ENCODE peak calls at places on chromosomes 2 and 18, in nine cellular contexts. One of them, this sample, is unnamed.

GRCh38 chr18:79611040-79611681 is 68.4 kb upstream of the CTDP1 start:
- DNase-seq in endothelial cell of umbilical vein: peak
- DNase-seq in body of pancreas: peak
- DNase-seq in adrenal gland: no peak
- DNase-seq in lower leg skin: peak
- DNase-seq in HepG2: no peak
- DNase-seq in IMR-90: peak
- DNase-seq in K562: peak
- DNase-seq in Peyer's patch: no peak
- DNase-seq in this sample: no peak

GRCh38 chr2:191321861-191322662 is 76.9 kb downstream of the MYO1B start:
- DNase-seq in endothelial cell of umbilical vein: peak
- DNase-seq in adrenal gland: no peak
- DNase-seq in IMR-90: peak
- DNase-seq in Peyer's patch: no peak
- DNase-seq in body of pancreas: no peak
- DNase-seq in lower leg skin: no peak
- DNase-seq in K562: no peak
- DNase-seq in HepG2: no peak
- DNase-seq in this sample: no peak

GRCh38 chr2:135532581-135532980 is 1.3 kb downstream of the R3HDM1 start:
- DNase-seq in lower leg skin: no peak
- DNase-seq in adrenal gland: no peak
- DNase-seq in K562: no peak
- DNase-seq in HepG2: no peak
- DNase-seq in IMR-90: no peak
- DNase-seq in Peyer's patch: no peak
- DNase-seq in endothelial cell of umbilical vein: peak
- DNase-seq in body of pancreas: no peak
- DNase-seq in this sample: no peak

GRCh38 chr2:26008851-26009566 is 24.9 kb upstream of the RAB10 start:
- DNase-seq in Peyer's patch: peak
- DNase-seq in body of pancreas: no peak
- DNase-seq in IMR-90: peak
- DNase-seq in lower leg skin: peak
- DNase-seq in HepG2: peak
- DNase-seq in K562: no peak
- DNase-seq in endothelial cell of umbilical vein: peak
- DNase-seq in adrenal gland: peak
- DNase-seq in this sample: peak

GRCh38 chr2:43745457-43745856 is 28.4 kb upstream of the DYNC2LI1 start:
- DNase-seq in body of pancreas: peak
- DNase-seq in lower leg skin: no peak
- DNase-seq in endothelial cell of umbilical vein: peak
- DNase-seq in Peyer's patch: no peak
- DNase-seq in K562: no peak
- DNase-seq in HepG2: peak
- DNase-seq in adrenal gland: no peak
- DNase-seq in IMR-90: peak
- DNase-seq in this sample: no peak

GRCh38 chr18:74806700-74807416 is 209.2 kb downstream of the ZNF407 start:
- DNase-seq in HepG2: peak
- DNase-seq in IMR-90: peak
- DNase-seq in body of pancreas: no peak
- DNase-seq in K562: no peak
- DNase-seq in lower leg skin: no peak
- DNase-seq in endothelial cell of umbilical vein: peak
- DNase-seq in adrenal gland: no peak
- DNase-seq in Peyer's patch: no peak
- DNase-seq in this sample: no peak

GRCh38 chr2:176665086-176665485 is 395.8 kb downstream of the MTX2 start:
- DNase-seq in body of pancreas: no peak
- DNase-seq in HepG2: no peak
- DNase-seq in lower leg skin: no peak
- DNase-seq in Peyer's patch: no peak
- DNase-seq in endothelial cell of umbilical vein: no peak
- DNase-seq in K562: no peak
- DNase-seq in adrenal gland: no peak
- DNase-seq in IMR-90: no peak
- DNase-seq in this sample: no peak

GRCh38 chr2:120761911-120762310 is 26.2 kb downstream of the GLI2 start:
- DNase-seq in adrenal gland: no peak
- DNase-seq in body of pancreas: peak
- DNase-seq in lower leg skin: peak
- DNase-seq in IMR-90: no peak
- DNase-seq in K562: no peak
- DNase-seq in HepG2: no peak
- DNase-seq in endothelial cell of umbilical vein: no peak
- DNase-seq in Peyer's patch: peak
- DNase-seq in this sample: no peak

GRCh38 chr2:158740591-158740990 is 54.5 kb upstream of the DAPL1 start:
- DNase-seq in HepG2: no peak
- DNase-seq in IMR-90: peak
- DNase-seq in adrenal gland: no peak
- DNase-seq in body of pancreas: no peak
- DNase-seq in Peyer's patch: no peak
- DNase-seq in K562: no peak
- DNase-seq in lower leg skin: peak
- DNase-seq in endothelial cell of umbilical vein: no peak
- DNase-seq in this sample: no peak

GRCh38 chr2:152500777-152501176 is 165.8 kb downstream of the FMNL2 start:
- DNase-seq in endothelial cell of umbilical vein: no peak
- DNase-seq in K562: no peak
- DNase-seq in Peyer's patch: no peak
- DNase-seq in adrenal gland: no peak
- DNase-seq in body of pancreas: no peak
- DNase-seq in IMR-90: no peak
- DNase-seq in HepG2: no peak
- DNase-seq in lower leg skin: peak
- DNase-seq in this sample: no peak

GRCh38 chr2:10274983-10275802 is 27.5 kb upstream of the HPCAL1 start:
- DNase-seq in lower leg skin: no peak
- DNase-seq in HepG2: no peak
- DNase-seq in endothelial cell of umbilical vein: no peak
- DNase-seq in IMR-90: no peak
- DNase-seq in body of pancreas: no peak
- DNase-seq in K562: no peak
- DNase-seq in Peyer's patch: no peak
- DNase-seq in adrenal gland: no peak
- DNase-seq in this sample: no peak

GRCh38 chr2:98835831-98836385 is 100.1 kb downstream of the CRACDL start:
- DNase-seq in IMR-90: no peak
- DNase-seq in endothelial cell of umbilical vein: no peak
- DNase-seq in Peyer's patch: no peak
- DNase-seq in lower leg skin: no peak
- DNase-seq in body of pancreas: no peak
- DNase-seq in adrenal gland: no peak
- DNase-seq in HepG2: no peak
- DNase-seq in K562: no peak
- DNase-seq in this sample: no peak

GRCh38 chr2:195477248-195477995 is 179.6 kb upstream of the SLC39A10 start:
- DNase-seq in K562: no peak
- DNase-seq in IMR-90: peak
- DNase-seq in lower leg skin: no peak
- DNase-seq in body of pancreas: no peak
- DNase-seq in endothelial cell of umbilical vein: no peak
- DNase-seq in HepG2: no peak
- DNase-seq in adrenal gland: no peak
- DNase-seq in Peyer's patch: no peak
- DNase-seq in this sample: no peak

GRCh38 chr2:49836017-49836416 is 681.7 kb upstream of the FSHR start:
- DNase-seq in Peyer's patch: no peak
- DNase-seq in endothelial cell of umbilical vein: no peak
- DNase-seq in adrenal gland: no peak
- DNase-seq in body of pancreas: no peak
- DNase-seq in IMR-90: no peak
- DNase-seq in lower leg skin: no peak
- DNase-seq in K562: no peak
- DNase-seq in HepG2: no peak
- DNase-seq in this sample: no peak

GRCh38 chr2:84686783-84687442 is 170.6 kb downstream of the DNAH6 start:
- DNase-seq in endothelial cell of umbilical vein: no peak
- DNase-seq in body of pancreas: no peak
- DNase-seq in Peyer's patch: no peak
- DNase-seq in lower leg skin: no peak
- DNase-seq in IMR-90: no peak
- DNase-seq in adrenal gland: no peak
- DNase-seq in K562: no peak
- DNase-seq in HepG2: peak
- DNase-seq in this sample: no peak

GRCh38 chr2:227411990-227412350 is 24.2 kb upstream of the SCYGR1 start:
- DNase-seq in K562: no peak
- DNase-seq in adrenal gland: no peak
- DNase-seq in IMR-90: peak
- DNase-seq in body of pancreas: no peak
- DNase-seq in Peyer's patch: no peak
- DNase-seq in lower leg skin: no peak
- DNase-seq in HepG2: no peak
- DNase-seq in endothelial cell of umbilical vein: no peak
- DNase-seq in this sample: no peak

GRCh38 chr2:156331572-156332451 is 709 bp downstream of the NR4A2 start:
- DNase-seq in K562: peak
- DNase-seq in HepG2: no peak
- DNase-seq in endothelial cell of umbilical vein: peak
- DNase-seq in lower leg skin: peak
- DNase-seq in adrenal gland: peak
- DNase-seq in Peyer's patch: peak
- DNase-seq in body of pancreas: peak
- DNase-seq in IMR-90: peak
- DNase-seq in this sample: peak

GRCh38 chr2:156332452-156333273 is at the start of gene NR4A2:
- DNase-seq in endothelial cell of umbilical vein: peak
- DNase-seq in HepG2: peak
- DNase-seq in lower leg skin: peak
- DNase-seq in IMR-90: peak
- DNase-seq in body of pancreas: peak
- DNase-seq in Peyer's patch: peak
- DNase-seq in K562: peak
- DNase-seq in adrenal gland: peak
- DNase-seq in this sample: peak

GRCh38 chr2:156334496-156335478 is 2.3 kb upstream of the NR4A2 start:
- DNase-seq in lower leg skin: peak
- DNase-seq in HepG2: peak
- DNase-seq in adrenal gland: peak
- DNase-seq in Peyer's patch: peak
- DNase-seq in endothelial cell of umbilical vein: peak
- DNase-seq in K562: peak
- DNase-seq in body of pancreas: peak
- DNase-seq in IMR-90: peak
- DNase-seq in this sample: peak

GRCh38 chr2:156333274-156333950 is 891 bp upstream of the NR4A2 start:
- DNase-seq in IMR-90: no peak
- DNase-seq in Peyer's patch: no peak
- DNase-seq in adrenal gland: no peak
- DNase-seq in lower leg skin: no peak
- DNase-seq in HepG2: no peak
- DNase-seq in body of pancreas: no peak
- DNase-seq in endothelial cell of umbilical vein: no peak
- DNase-seq in K562: peak
- DNase-seq in this sample: peak

GRCh38 chr2:156333951-156334495 is 1.5 kb upstream of the NR4A2 start:
- DNase-seq in Peyer's patch: peak
- DNase-seq in HepG2: peak
- DNase-seq in IMR-90: peak
- DNase-seq in K562: peak
- DNase-seq in body of pancreas: peak
- DNase-seq in endothelial cell of umbilical vein: peak
- DNase-seq in lower leg skin: peak
- DNase-seq in adrenal gland: peak
- DNase-seq in this sample: peak
- TF ChIP-seq POLR2A in Peyer's patch: no peak
- TF ChIP-seq POLR2A in HepG2: no peak
- TF ChIP-seq POLR2A in IMR-90: peak
- TF ChIP-seq POLR2A in K562: peak
- TF ChIP-seq POLR2A in body of pancreas: peak
- TF ChIP-seq POLR2A in endothelial cell of umbilical vein: no peak
- TF ChIP-seq POLR2A in lower leg skin: no peak
- TF ChIP-seq POLR2A in adrenal gland: peak
- TF ChIP-seq POLR2A in this sample: no peak

GRCh38 chr18:12307871-12308385 is at the start of gene TUBB6:
- DNase-seq in endothelial cell of umbilical vein: peak
- DNase-seq in K562: peak
- DNase-seq in body of pancreas: peak
- DNase-seq in Peyer's patch: peak
- DNase-seq in adrenal gland: peak
- DNase-seq in IMR-90: peak
- DNase-seq in lower leg skin: peak
- DNase-seq in HepG2: no peak
- DNase-seq in this sample: peak
- TF ChIP-seq POLR2A in endothelial cell of umbilical vein: peak
- TF ChIP-seq POLR2A in K562: no peak
- TF ChIP-seq POLR2A in body of pancreas: no peak
- TF ChIP-seq POLR2A in Peyer's patch: no peak
- TF ChIP-seq POLR2A in adrenal gland: peak
- TF ChIP-seq POLR2A in IMR-90: peak
- TF ChIP-seq POLR2A in lower leg skin: no peak
- TF ChIP-seq POLR2A in HepG2: no peak
- TF ChIP-seq POLR2A in this sample: no peak

DNA sequence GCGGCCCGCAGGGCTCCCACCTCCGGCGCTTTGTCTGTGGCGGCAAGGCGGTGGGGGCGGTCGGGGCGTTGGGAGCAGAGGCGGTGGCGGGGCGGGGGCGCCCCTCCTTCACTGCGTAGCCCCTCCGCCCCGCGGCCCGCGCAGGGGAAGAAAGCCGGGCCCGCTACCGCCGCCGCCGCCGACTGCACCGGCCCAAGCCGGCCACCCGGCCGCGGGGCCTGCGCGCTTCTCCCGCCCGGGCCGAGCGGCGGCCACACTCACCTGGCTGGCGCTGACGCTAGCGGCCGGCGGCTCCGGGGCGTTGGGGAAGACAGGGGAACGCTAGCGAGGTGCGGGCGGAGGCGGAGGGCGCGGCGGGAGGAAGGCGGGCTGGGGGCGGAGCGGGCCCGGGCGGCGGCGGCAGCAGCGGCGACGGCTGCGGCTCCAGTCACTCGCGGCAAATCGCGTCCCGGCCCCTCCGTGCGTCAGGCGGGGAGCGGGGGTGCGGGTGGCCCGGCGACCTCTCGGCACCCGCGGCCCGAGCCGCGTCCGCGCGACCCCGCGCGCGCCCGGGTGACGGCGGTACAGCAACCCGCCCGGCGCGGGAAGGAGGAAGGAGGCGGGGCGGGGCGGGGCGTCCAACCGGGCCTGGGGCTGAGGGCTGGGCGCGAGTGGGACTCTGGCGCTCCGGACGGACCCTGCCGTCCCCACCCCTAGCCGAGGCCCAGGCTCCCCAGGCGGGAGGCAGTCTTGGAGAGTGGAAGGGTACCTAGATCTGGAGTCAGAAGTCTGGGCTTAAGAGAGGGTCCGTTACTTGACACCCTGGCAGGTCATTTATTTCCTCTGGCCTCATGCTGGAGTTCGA is at the start of gene SESTD1:
- DNase-seq in adrenal gland: peak
- DNase-seq in IMR-90: peak
- DNase-seq in body of pancreas: peak
- DNase-seq in K562: peak
- DNase-seq in lower leg skin: peak
- DNase-seq in HepG2: peak
- DNase-seq in endothelial cell of umbilical vein: peak
- DNase-seq in Peyer's patch: peak
- DNase-seq in this sample: peak
- TF ChIP-seq POLR2A in adrenal gland: peak
- TF ChIP-seq POLR2A in IMR-90: no peak
- TF ChIP-seq POLR2A in body of pancreas: peak
- TF ChIP-seq POLR2A in K562: no peak
- TF ChIP-seq POLR2A in lower leg skin: no peak
- TF ChIP-seq POLR2A in HepG2: no peak
- TF ChIP-seq POLR2A in endothelial cell of umbilical vein: peak
- TF ChIP-seq POLR2A in Peyer's patch: peak
- TF ChIP-seq POLR2A in this sample: no peak

GRCh38 chr2:86562891-86563649 is at the start of gene CHMP3:
- DNase-seq in K562: peak
- DNase-seq in body of pancreas: peak
- DNase-seq in adrenal gland: peak
- DNase-seq in lower leg skin: peak
- DNase-seq in IMR-90: peak
- DNase-seq in endothelial cell of umbilical vein: peak
- DNase-seq in Peyer's patch: peak
- DNase-seq in HepG2: peak
- DNase-seq in this sample: peak
- TF ChIP-seq POLR2A in K562: peak
- TF ChIP-seq POLR2A in body of pancreas: peak
- TF ChIP-seq POLR2A in adrenal gland: peak
- TF ChIP-seq POLR2A in lower leg skin: no peak
- TF ChIP-seq POLR2A in IMR-90: peak
- TF ChIP-seq POLR2A in endothelial cell of umbilical vein: peak
- TF ChIP-seq POLR2A in Peyer's patch: peak
- TF ChIP-seq POLR2A in HepG2: peak
- TF ChIP-seq POLR2A in this sample: peak

This sample was measured in erythroblast.